ENCODE peak calls at places on chromosome 16, in seven cellular contexts. One of them, this sample, is unnamed.

GRCh38 chr16:82633964-82634600 is 7.3 kb downstream of the CDH13 start:
- DNase-seq in WERI-Rb-1: no peak
- DNase-seq in psoas muscle: peak
- DNase-seq in upper lobe of right lung: no peak
- DNase-seq in BE2C: no peak
- DNase-seq in epithelial cell of esophagus: peak
- DNase-seq in HCT116: no peak
- DNase-seq in this sample: no peak

GRCh38 chr16:9072806-9073341 is 18.6 kb upstream of the HAPSTR1 start:
- DNase-seq in psoas muscle: no peak
- DNase-seq in upper lobe of right lung: no peak
- DNase-seq in WERI-Rb-1: no peak
- DNase-seq in BE2C: no peak
- DNase-seq in HCT116: no peak
- DNase-seq in epithelial cell of esophagus: peak
- DNase-seq in this sample: no peak

GRCh38 chr16:972316-973002 is 1.7 kb upstream of the LMF1 start:
- DNase-seq in psoas muscle: no peak
- DNase-seq in BE2C: no peak
- DNase-seq in epithelial cell of esophagus: no peak
- DNase-seq in upper lobe of right lung: peak
- DNase-seq in WERI-Rb-1: no peak
- DNase-seq in HCT116: no peak
- DNase-seq in this sample: no peak

GRCh38 chr16:23351360-23351759 is 49.3 kb downstream of the SCNN1B start:
- DNase-seq in epithelial cell of esophagus: no peak
- DNase-seq in BE2C: no peak
- DNase-seq in upper lobe of right lung: peak
- DNase-seq in psoas muscle: no peak
- DNase-seq in WERI-Rb-1: no peak
- DNase-seq in HCT116: no peak
- DNase-seq in this sample: no peak

GRCh38 chr16:83771306-83771942 is 36.4 kb upstream of the HSBP1 start:
- DNase-seq in epithelial cell of esophagus: no peak
- DNase-seq in psoas muscle: peak
- DNase-seq in BE2C: peak
- DNase-seq in upper lobe of right lung: no peak
- DNase-seq in HCT116: no peak
- DNase-seq in WERI-Rb-1: no peak
- DNase-seq in this sample: no peak

GRCh38 chr16:67235816-67236547 is 9.1 kb downstream of the TMEM208 start:
- DNase-seq in WERI-Rb-1: no peak
- DNase-seq in epithelial cell of esophagus: peak
- DNase-seq in psoas muscle: no peak
- DNase-seq in BE2C: no peak
- DNase-seq in HCT116: no peak
- DNase-seq in upper lobe of right lung: no peak
- DNase-seq in this sample: no peak

GRCh38 chr16:87685405-87685755 is 80.4 kb downstream of the KLHDC4 start:
- DNase-seq in HCT116: no peak
- DNase-seq in BE2C: no peak
- DNase-seq in psoas muscle: no peak
- DNase-seq in epithelial cell of esophagus: no peak
- DNase-seq in WERI-Rb-1: no peak
- DNase-seq in upper lobe of right lung: no peak
- DNase-seq in this sample: no peak

GRCh38 chr16:71914802-71915201 is 19.5 kb downstream of the IST1 start:
- DNase-seq in WERI-Rb-1: no peak
- DNase-seq in epithelial cell of esophagus: no peak
- DNase-seq in HCT116: no peak
- DNase-seq in BE2C: no peak
- DNase-seq in upper lobe of right lung: no peak
- DNase-seq in psoas muscle: no peak
- DNase-seq in this sample: no peak

GRCh38 chr16:51818342-51818944 is 667.4 kb upstream of the SALL1 start:
- DNase-seq in HCT116: no peak
- DNase-seq in psoas muscle: no peak
- DNase-seq in BE2C: peak
- DNase-seq in upper lobe of right lung: no peak
- DNase-seq in WERI-Rb-1: peak
- DNase-seq in epithelial cell of esophagus: peak
- DNase-seq in this sample: peak

GRCh38 chr16:75750516-75750915 is 24.2 kb upstream of the CPHXL start:
- DNase-seq in BE2C: no peak
- DNase-seq in epithelial cell of esophagus: no peak
- DNase-seq in psoas muscle: no peak
- DNase-seq in upper lobe of right lung: no peak
- DNase-seq in HCT116: no peak
- DNase-seq in WERI-Rb-1: no peak
- DNase-seq in this sample: no peak

GRCh38 chr16:75318737-75319136 is 67.3 kb upstream of the BCAR1 start:
- DNase-seq in WERI-Rb-1: no peak
- DNase-seq in psoas muscle: no peak
- DNase-seq in upper lobe of right lung: no peak
- DNase-seq in HCT116: no peak
- DNase-seq in epithelial cell of esophagus: no peak
- DNase-seq in BE2C: no peak
- DNase-seq in this sample: no peak

GRCh38 chr16:22813946-22814325 is at the start of gene HS3ST2:
- DNase-seq in epithelial cell of esophagus: peak
- DNase-seq in psoas muscle: peak
- DNase-seq in BE2C: peak
- DNase-seq in upper lobe of right lung: peak
- DNase-seq in HCT116: no peak
- DNase-seq in WERI-Rb-1: peak
- DNase-seq in this sample: peak

GRCh38 chr16:203246-203645 is 23.0 kb downstream of the HBQ1 start:
- DNase-seq in upper lobe of right lung: no peak
- DNase-seq in WERI-Rb-1: no peak
- DNase-seq in epithelial cell of esophagus: peak
- DNase-seq in HCT116: no peak
- DNase-seq in BE2C: no peak
- DNase-seq in psoas muscle: no peak
- DNase-seq in this sample: no peak

GRCh38 chr16:24035127-24035842 is 199.5 kb downstream of the PRKCB start:
- DNase-seq in WERI-Rb-1: no peak
- DNase-seq in upper lobe of right lung: no peak
- DNase-seq in epithelial cell of esophagus: no peak
- DNase-seq in BE2C: no peak
- DNase-seq in psoas muscle: no peak
- DNase-seq in HCT116: no peak
- DNase-seq in this sample: no peak

GRCh38 chr16:13014516-13014915 is 113.1 kb downstream of the SHISA9 start:
- DNase-seq in psoas muscle: no peak
- DNase-seq in HCT116: no peak
- DNase-seq in upper lobe of right lung: no peak
- DNase-seq in epithelial cell of esophagus: no peak
- DNase-seq in BE2C: no peak
- DNase-seq in WERI-Rb-1: no peak
- DNase-seq in this sample: no peak

GRCh38 chr16:11499295-11500089 is 87.2 kb downstream of the LITAF start:
- DNase-seq in upper lobe of right lung: no peak
- DNase-seq in HCT116: peak
- DNase-seq in WERI-Rb-1: no peak
- DNase-seq in BE2C: peak
- DNase-seq in epithelial cell of esophagus: peak
- DNase-seq in psoas muscle: no peak
- DNase-seq in this sample: no peak

GRCh38 chr16:51243836-51244483 is 92.9 kb upstream of the SALL1 start:
- DNase-seq in HCT116: no peak
- DNase-seq in WERI-Rb-1: no peak
- DNase-seq in BE2C: no peak
- DNase-seq in upper lobe of right lung: no peak
- DNase-seq in psoas muscle: no peak
- DNase-seq in epithelial cell of esophagus: peak
- DNase-seq in this sample: no peak

GRCh38 chr16:53768167-53768566 is 64.2 kb downstream of the FTO start:
- DNase-seq in epithelial cell of esophagus: no peak
- DNase-seq in psoas muscle: no peak
- DNase-seq in upper lobe of right lung: no peak
- DNase-seq in BE2C: no peak
- DNase-seq in HCT116: no peak
- DNase-seq in WERI-Rb-1: no peak
- DNase-seq in this sample: no peak

GRCh38 chr16:88649924-88650748 is 717 bp downstream of the CYBA start:
- DNase-seq in psoas muscle: no peak
- DNase-seq in epithelial cell of esophagus: peak
- DNase-seq in WERI-Rb-1: no peak
- DNase-seq in BE2C: peak
- DNase-seq in HCT116: no peak
- DNase-seq in upper lobe of right lung: peak
- DNase-seq in this sample: peak

GRCh38 chr16:67206838-67207115 is 7.8 kb downstream of the ELMO3 start:
- DNase-seq in WERI-Rb-1: no peak
- DNase-seq in psoas muscle: no peak
- DNase-seq in BE2C: no peak
- DNase-seq in upper lobe of right lung: no peak
- DNase-seq in HCT116: no peak
- DNase-seq in epithelial cell of esophagus: peak
- DNase-seq in this sample: no peak

GRCh38 chr16:70683146-70683944 is 2.5 kb downstream of the MTSS2 start:
- DNase-seq in epithelial cell of esophagus: no peak
- DNase-seq in BE2C: no peak
- DNase-seq in HCT116: no peak
- DNase-seq in upper lobe of right lung: no peak
- DNase-seq in WERI-Rb-1: no peak
- DNase-seq in psoas muscle: peak
- DNase-seq in this sample: no peak

GRCh38 chr16:53717577-53717976 is 13.6 kb downstream of the FTO start:
- DNase-seq in BE2C: no peak
- DNase-seq in psoas muscle: no peak
- DNase-seq in upper lobe of right lung: no peak
- DNase-seq in WERI-Rb-1: no peak
- DNase-seq in HCT116: no peak
- DNase-seq in epithelial cell of esophagus: no peak
- DNase-seq in this sample: no peak

GRCh38 chr16:64416232-64417010 is 705.4 kb downstream of the CDH11 start:
- DNase-seq in HCT116: no peak
- DNase-seq in psoas muscle: no peak
- DNase-seq in upper lobe of right lung: no peak
- DNase-seq in BE2C: no peak
- DNase-seq in epithelial cell of esophagus: peak
- DNase-seq in WERI-Rb-1: no peak
- DNase-seq in this sample: no peak

GRCh38 chr16:86883583-86884188 is 305.3 kb downstream of the FOXL1 start:
- DNase-seq in upper lobe of right lung: peak
- DNase-seq in WERI-Rb-1: no peak
- DNase-seq in psoas muscle: no peak
- DNase-seq in HCT116: no peak
- DNase-seq in epithelial cell of esophagus: no peak
- DNase-seq in BE2C: no peak
- DNase-seq in this sample: no peak

GRCh38 chr16:87626401-87626800 is 24.1 kb downstream of the JPH3 start:
- DNase-seq in BE2C: no peak
- DNase-seq in upper lobe of right lung: no peak
- DNase-seq in WERI-Rb-1: no peak
- DNase-seq in HCT116: no peak
- DNase-seq in epithelial cell of esophagus: peak
- DNase-seq in psoas muscle: no peak
- DNase-seq in this sample: no peak

GRCh38 chr16:47018223-47018891 is 44.9 kb upstream of the DNAJA2 start:
- DNase-seq in WERI-Rb-1: peak
- DNase-seq in epithelial cell of esophagus: peak
- DNase-seq in HCT116: peak
- DNase-seq in psoas muscle: no peak
- DNase-seq in upper lobe of right lung: no peak
- DNase-seq in BE2C: peak
- DNase-seq in this sample: peak

GRCh38 chr16:77683845-77684526 is 38.3 kb upstream of the NUDT7 start:
- DNase-seq in HCT116: no peak
- DNase-seq in psoas muscle: no peak
- DNase-seq in WERI-Rb-1: no peak
- DNase-seq in epithelial cell of esophagus: no peak
- DNase-seq in upper lobe of right lung: no peak
- DNase-seq in BE2C: no peak
- DNase-seq in this sample: no peak
- TF ChIP-seq CTCF in HCT116: no peak
- TF ChIP-seq CTCF in psoas muscle: no peak
- TF ChIP-seq CTCF in WERI-Rb-1: no peak
- TF ChIP-seq CTCF in epithelial cell of esophagus: no peak
- TF ChIP-seq CTCF in upper lobe of right lung: no peak
- TF ChIP-seq CTCF in BE2C: no peak
- TF ChIP-seq CTCF in this sample: no peak

GRCh38 chr16:29911676-29912010 is 11.4 kb downstream of the ASPHD1 start:
- DNase-seq in epithelial cell of esophagus: no peak
- DNase-seq in psoas muscle: no peak
- DNase-seq in WERI-Rb-1: no peak
- DNase-seq in BE2C: no peak
- DNase-seq in upper lobe of right lung: peak
- DNase-seq in HCT116: no peak
- DNase-seq in this sample: no peak

GRCh38 chr16:29912087-29912486 is 11.8 kb downstream of the ASPHD1 start:
- DNase-seq in epithelial cell of esophagus: no peak
- DNase-seq in psoas muscle: no peak
- DNase-seq in upper lobe of right lung: peak
- DNase-seq in HCT116: no peak
- DNase-seq in BE2C: no peak
- DNase-seq in WERI-Rb-1: no peak
- DNase-seq in this sample: no peak

GRCh38 chr16:29909398-29909797 is 9.1 kb downstream of the ASPHD1 start:
- DNase-seq in BE2C: no peak
- DNase-seq in WERI-Rb-1: no peak
- DNase-seq in epithelial cell of esophagus: no peak
- DNase-seq in psoas muscle: no peak
- DNase-seq in HCT116: no peak
- DNase-seq in upper lobe of right lung: no peak
- DNase-seq in this sample: no peak

GRCh38 chr16:29908719-29909220 is 8.5 kb downstream of the ASPHD1 start:
- DNase-seq in upper lobe of right lung: no peak
- DNase-seq in HCT116: no peak
- DNase-seq in epithelial cell of esophagus: no peak
- DNase-seq in WERI-Rb-1: no peak
- DNase-seq in BE2C: no peak
- DNase-seq in psoas muscle: no peak
- DNase-seq in this sample: no peak

GRCh38 chr16:29910819-29911675 is 10.8 kb downstream of the ASPHD1 start:
- DNase-seq in HCT116: no peak
- DNase-seq in BE2C: no peak
- DNase-seq in epithelial cell of esophagus: no peak
- DNase-seq in WERI-Rb-1: no peak
- DNase-seq in upper lobe of right lung: peak
- DNase-seq in psoas muscle: no peak
- DNase-seq in this sample: no peak
- TF ChIP-seq CTCF in HCT116: no peak
- TF ChIP-seq CTCF in BE2C: no peak
- TF ChIP-seq CTCF in epithelial cell of esophagus: no peak
- TF ChIP-seq CTCF in WERI-Rb-1: no peak
- TF ChIP-seq CTCF in upper lobe of right lung: no peak
- TF ChIP-seq CTCF in psoas muscle: no peak
- TF ChIP-seq CTCF in this sample: no peak

GRCh38 chr16:58352690-58353089 is 39.6 kb upstream of the GINS3 start:
- DNase-seq in WERI-Rb-1: peak
- DNase-seq in upper lobe of right lung: no peak
- DNase-seq in HCT116: no peak
- DNase-seq in epithelial cell of esophagus: no peak
- DNase-seq in psoas muscle: no peak
- DNase-seq in BE2C: no peak
- DNase-seq in this sample: no peak
- TF ChIP-seq CTCF in WERI-Rb-1: no peak
- TF ChIP-seq CTCF in upper lobe of right lung: no peak
- TF ChIP-seq CTCF in HCT116: no peak
- TF ChIP-seq CTCF in epithelial cell of esophagus: no peak
- TF ChIP-seq CTCF in psoas muscle: no peak
- TF ChIP-seq CTCF in BE2C: no peak
- TF ChIP-seq CTCF in this sample: no peak

GRCh38 chr16:21101631-21102420 is 48.8 kb downstream of the DNAH3 start:
- DNase-seq in epithelial cell of esophagus: peak
- DNase-seq in HCT116: peak
- DNase-seq in upper lobe of right lung: no peak
- DNase-seq in BE2C: peak
- DNase-seq in WERI-Rb-1: peak
- DNase-seq in psoas muscle: no peak
- DNase-seq in this sample: peak
- TF ChIP-seq CTCF in epithelial cell of esophagus: peak
- TF ChIP-seq CTCF in HCT116: peak
- TF ChIP-seq CTCF in upper lobe of right lung: peak
- TF ChIP-seq CTCF in BE2C: peak
- TF ChIP-seq CTCF in WERI-Rb-1: peak
- TF ChIP-seq CTCF in psoas muscle: peak
- TF ChIP-seq CTCF in this sample: peak